ENCODE peak calls at places on chromosome 21, in four cellular contexts. T is left lung, O is heart right ventricle, M is left ventricle myocardium superior. L is an unnamed sample.

GRCh38 chr21:36676039-36676950 is 22.6 kb upstream of the SIM2 start:
- ATAC-seq in T (no peak), O (no peak), M (no peak), L (no peak)

GRCh38 chr21:20997308-20997632 is 939 bp upstream of the NCAM2 start:
- ATAC-seq in T (peak), O (peak), M (peak), L (no peak)

GRCh38 chr21:44064852-44065403 is 42.3 kb upstream of the PWP2 start:
- ATAC-seq in T (no peak), O (no peak), M (no peak), L (no peak)

GRCh38 chr21:37462087-37462861 is 95.7 kb downstream of the DYRK1A start:
- ATAC-seq in T (no peak), O (no peak), M (peak), L (no peak)

GRCh38 chr21:45504516-45505415 is 37.5 kb downstream of the SLC19A1 start:
- ATAC-seq in T (no peak), O (no peak), M (no peak), L (peak)

GRCh38 chr21:41866274-41866809 is 12.8 kb downstream of the PRDM15 start:
- ATAC-seq in T (peak), O (no peak), M (no peak), L (no peak)

GRCh38 chr21:15517394-15517793 is 212.4 kb upstream of the USP25 start:
- ATAC-seq in T (no peak), O (no peak), M (no peak), L (no peak)

GRCh38 chr21:36710729-36711048 is 11.8 kb downstream of the SIM2 start:
- ATAC-seq in T (peak), O (no peak), M (no peak), L (peak)

GRCh38 chr21:33729631-33730030 is 87.3 kb downstream of the ITSN1 start:
- ATAC-seq in T (no peak), O (no peak), M (no peak), L (no peak)

GRCh38 chr21:42425603-42425985 is 21.9 kb downstream of the UBASH3A start:
- ATAC-seq in T (no peak), O (no peak), M (no peak), L (no peak)

GRCh38 chr21:14285147-14285546 is 69.2 kb downstream of the RBM11 start:
- ATAC-seq in T (no peak), O (no peak), M (no peak), L (no peak)

GRCh38 chr21:35475768-35476167 is 426.7 kb upstream of the RUNX1 start:
- ATAC-seq in T (peak), O (peak), M (peak), L (no peak)

GRCh38 chr21:41411449-41412089 is 14.5 kb upstream of the MX1 start:
- ATAC-seq in T (peak), O (peak), M (no peak), L (peak)

GRCh38 chr21:42653492-42654061 is at the start of gene PDE9A:
- ATAC-seq in T (peak), O (peak), M (peak), L (no peak)

L was measured in esophagus mucosa.